ENCODE peak calls at places on chromosomes 11 and 22, in ten cellular contexts. H is pulmonary artery endothelial cell; Y is nephron progenitor cell; B is hepatocyte; O is activated naive CD4-positive, alpha-beta T cell; C is GDM1; M is RCC 7860; V is neuronal stem cell; A is activated gamma-delta T cell treated with anti-CD3 and anti-CD28 coated beads, Interleukin-2, amount 50 U/mL, for 16 hours; P is stimulated activated naive CD4-positive, alpha-beta T cell. Z is an unnamed sample.

GRCh38 chr11:42462558-42463310 is 849.1 kb upstream of the API5 start:
- DNase-seq in P (no peak), M (no peak), O (no peak), H (no peak), Y (no peak), A (no peak), C (no peak), B (no peak), V (no peak), Z (no peak)

GRCh38 chr11:117676501-117676900 is 120.5 kb downstream of the DSCAML1 start:
- DNase-seq in O (no peak), H (no peak), C (no peak), M (no peak), Y (no peak), V (no peak), P (no peak), A (no peak), B (no peak), Z (no peak)

GRCh38 chr11:69825941-69826340 is 6.7 kb upstream of the FGF3 start:
- DNase-seq in M (no peak), V (no peak), B (no peak), C (no peak), H (no peak), P (no peak), Y (no peak), A (no peak), O (no peak), Z (no peak)

GRCh38 chr11:77669848-77670511 is 32.4 kb upstream of the CLNS1A start:
- DNase-seq in P (no peak), O (no peak), V (no peak), C (no peak), M (no peak), B (peak), A (no peak), H (peak), Y (no peak), Z (no peak)

GRCh38 chr11:106503901-106504300 is 426.4 kb downstream of the AASDHPPT start:
- DNase-seq in A (no peak), O (no peak), P (no peak), Y (no peak), V (no peak), M (peak), C (no peak), H (no peak), B (peak), Z (no peak)

GRCh38 chr11:120539681-120540369 is 28.3 kb downstream of the GRIK4 start:
- DNase-seq in C (no peak), Y (no peak), V (no peak), B (no peak), A (no peak), H (no peak), P (no peak), O (no peak), M (peak), Z (no peak)

GRCh38 chr11:9692696-9693095 is 28.8 kb downstream of the SWAP70 start:
- DNase-seq in V (no peak), A (no peak), M (no peak), H (no peak), O (no peak), C (no peak), Y (no peak), B (no peak), P (no peak), Z (no peak)

GRCh38 chr11:61022311-61023085 is 51.0 kb downstream of the CD6 start:
- DNase-seq in C (no peak), B (no peak), H (no peak), A (no peak), P (peak), Y (no peak), M (no peak), V (no peak), O (no peak), Z (no peak)

GRCh38 chr11:65710424-65710823 is 1.6 kb upstream of the KAT5 start:
- DNase-seq in P (no peak), M (no peak), A (no peak), B (no peak), H (no peak), Y (no peak), C (no peak), O (no peak), V (no peak), Z (no peak)

GRCh38 chr11:21625982-21626381 is 566.9 kb upstream of the ANO5 start:
- DNase-seq in A (no peak), C (peak), V (no peak), O (no peak), B (no peak), M (peak), Y (no peak), H (no peak), P (no peak), Z (peak)

GRCh38 chr22:38834991-38835390 is 8.8 kb downstream of the NPTXR start:
- DNase-seq in V (no peak), O (no peak), Y (no peak), P (no peak), M (no peak), C (no peak), H (no peak), A (no peak), B (no peak), Z (no peak)

GRCh38 chr11:12942157-12942556 is 67.0 kb upstream of the RASSF10 start:
- DNase-seq in C (no peak), O (no peak), V (no peak), P (no peak), M (peak), A (no peak), H (no peak), B (no peak), Y (no peak), Z (no peak)

GRCh38 chr11:73095613-73096012 is 46.5 kb downstream of the FCHSD2 start:
- DNase-seq in O (no peak), A (no peak), M (no peak), Y (no peak), H (no peak), V (no peak), C (no peak), B (peak), P (no peak), Z (no peak)

GRCh38 chr22:48568736-48569330 is 1258.8 kb downstream of the BRD1 start:
- DNase-seq in O (no peak), H (no peak), M (no peak), B (no peak), Y (no peak), V (no peak), C (no peak), A (no peak), P (no peak), Z (no peak)

GRCh38 chr11:79437274-79437980 is 3.4 kb downstream of the TENM4 start:
- DNase-seq in A (no peak), B (peak), O (no peak), Y (peak), M (peak), V (peak), H (no peak), C (no peak), P (no peak), Z (no peak)

GRCh38 chr22:25069758-25070461 is 117.4 kb downstream of the KIAA1671 start:
- DNase-seq in B (no peak), C (no peak), H (no peak), V (no peak), P (peak), O (no peak), A (no peak), Y (peak), M (no peak), Z (no peak)

GRCh38 chr11:94740975-94741707 is 27.0 kb upstream of the AMOTL1 start:
- DNase-seq in M (peak), H (no peak), A (no peak), V (peak), Y (peak), B (peak), P (peak), O (no peak), C (no peak), Z (no peak)

GRCh38 chr11:78373689-78374088 is 43.9 kb downstream of the GAB2 start:
- DNase-seq in C (no peak), B (no peak), H (no peak), O (no peak), A (no peak), M (no peak), Y (no peak), P (no peak), V (no peak), Z (no peak)

GRCh38 chr22:35539910-35540599 is 576 bp upstream of the RASD2 start:
- DNase-seq in P (peak), Y (peak), M (no peak), C (no peak), H (no peak), O (peak), B (peak), V (peak), A (peak), Z (no peak)

GRCh38 chr11:78039391-78039918 is 16.4 kb upstream of the KCTD14 start:
- DNase-seq in H (no peak), B (no peak), V (no peak), C (no peak), A (no peak), M (no peak), Y (no peak), O (no peak), P (no peak), Z (no peak)

GRCh38 chr11:77278595-77279506 is 22.6 kb downstream of the GDPD4 start:
- DNase-seq in A (no peak), Y (no peak), H (no peak), C (peak), P (no peak), B (no peak), O (no peak), M (no peak), V (no peak), Z (no peak)

GRCh38 chr11:94151903-94152677 is 23.4 kb downstream of the PANX1 start:
- DNase-seq in P (no peak), Y (no peak), H (no peak), A (no peak), C (no peak), V (no peak), O (no peak), B (peak), M (peak), Z (no peak)

GRCh38 chr22:49413551-49413950 is 414.1 kb downstream of the BRD1 start:
- DNase-seq in B (no peak), C (no peak), V (no peak), M (no peak), O (no peak), Y (no peak), P (no peak), H (no peak), A (no peak), Z (no peak)

GRCh38 chr22:23187871-23188700 is 7.8 kb downstream of the BCR start:
- DNase-seq in H (peak), Y (no peak), P (no peak), O (no peak), B (no peak), M (no peak), C (no peak), A (no peak), V (no peak), Z (no peak)

GRCh38 chr22:31238057-31238456 is 26.0 kb downstream of the LIMK2 start:
- DNase-seq in C (no peak), O (no peak), H (no peak), V (no peak), Y (no peak), A (no peak), M (peak), P (no peak), B (no peak), Z (no peak)

GRCh38 chr11:46356911-46357482 is 9.7 kb downstream of the DGKZ start:
- DNase-seq in M (peak), A (no peak), O (no peak), C (no peak), H (no peak), P (no peak), V (no peak), Y (no peak), B (peak), Z (no peak)

GRCh38 chr11:69052343-69053168 is 3.8 kb downstream of the TPCN2 start:
- DNase-seq in Y (no peak), C (no peak), A (no peak), M (no peak), O (no peak), P (no peak), B (no peak), H (no peak), V (no peak), Z (no peak)

GRCh38 chr11:109864834-109865557 is 228.2 kb upstream of the ZC3H12C start:
- DNase-seq in C (no peak), P (no peak), A (no peak), M (peak), O (no peak), H (no peak), V (no peak), B (peak), Y (no peak), Z (no peak)

GRCh38 chr11:3000032-3000961 is 8.2 kb upstream of the NAP1L4 start:
- DNase-seq in V (no peak), C (no peak), O (no peak), B (peak), M (peak), A (no peak), Y (no peak), H (peak), P (no peak), Z (no peak)

GRCh38 chr11:66891849-66892660 is 35.2 kb downstream of the LRFN4 start:
- DNase-seq in C (peak), P (no peak), A (peak), Y (no peak), H (peak), B (peak), M (peak), O (no peak), V (no peak), Z (no peak)

GRCh38 chr11:98940913-98941312 is 79.8 kb upstream of the CNTN5 start:
- DNase-seq in A (no peak), B (peak), P (no peak), H (no peak), O (no peak), V (no peak), C (no peak), Y (peak), M (no peak), Z (no peak)

GRCh38 chr11:130718118-130718517 is 198.2 kb downstream of the SNX19 start:
- DNase-seq in H (no peak), M (no peak), B (no peak), P (no peak), Y (peak), A (no peak), C (no peak), V (no peak), O (no peak), Z (no peak)

GRCh38 chr22:25622011-25622410 is 57.5 kb downstream of the GRK3 start:
- DNase-seq in M (no peak), C (no peak), P (no peak), O (no peak), H (no peak), B (no peak), Y (peak), V (no peak), A (no peak), Z (no peak)

GRCh38 chr11:122649133-122649532 is 6.4 kb upstream of the UBASH3B start:
- DNase-seq in H (no peak), B (no peak), O (no peak), M (no peak), V (no peak), P (no peak), A (no peak), C (no peak), Y (no peak), Z (no peak)

GRCh38 chr22:42857845-42858481 is 890 bp upstream of the ARFGAP3 start:
- DNase-seq in A (no peak), C (no peak), M (no peak), V (no peak), P (no peak), O (no peak), B (no peak), H (no peak), Y (no peak), Z (no peak)

GRCh38 chr22:47294222-47294532 is 531.7 kb downstream of the TBC1D22A start:
- DNase-seq in B (no peak), M (peak), O (no peak), H (no peak), P (no peak), V (no peak), C (no peak), Y (no peak), A (no peak), Z (no peak)